ENCODE peak calls at places on chromosome 16, in eight cellular contexts. One of them, this sample, is unnamed.

GRCh38 chr16:17777461-17777863 is 306.7 kb upstream of the XYLT1 start:
- DNase-seq in neural crest cell: no peak
- DNase-seq in transverse colon: no peak
- DNase-seq in AG10803: peak
- DNase-seq in breast epithelium: no peak
- DNase-seq in HFFc6: no peak
- DNase-seq in heart right ventricle: no peak
- DNase-seq in dorsolateral prefrontal cortex: no peak
- DNase-seq in this sample: no peak

GRCh38 chr16:71626018-71626857 is at the start of gene MARVELD3:
- DNase-seq in breast epithelium: peak
- DNase-seq in HFFc6: no peak
- DNase-seq in dorsolateral prefrontal cortex: no peak
- DNase-seq in neural crest cell: no peak
- DNase-seq in transverse colon: peak
- DNase-seq in heart right ventricle: peak
- DNase-seq in AG10803: no peak
- DNase-seq in this sample: peak

GRCh38 chr16:13553453-13553985 is 366.4 kb upstream of the ERCC4 start:
- DNase-seq in neural crest cell: no peak
- DNase-seq in AG10803: no peak
- DNase-seq in HFFc6: no peak
- DNase-seq in transverse colon: no peak
- DNase-seq in dorsolateral prefrontal cortex: no peak
- DNase-seq in heart right ventricle: no peak
- DNase-seq in breast epithelium: no peak
- DNase-seq in this sample: no peak

GRCh38 chr16:53515259-53515658 is 12.2 kb upstream of the AKTIP start:
- DNase-seq in HFFc6: no peak
- DNase-seq in transverse colon: no peak
- DNase-seq in heart right ventricle: no peak
- DNase-seq in dorsolateral prefrontal cortex: no peak
- DNase-seq in AG10803: no peak
- DNase-seq in neural crest cell: no peak
- DNase-seq in breast epithelium: no peak
- DNase-seq in this sample: no peak

GRCh38 chr16:6884002-6884401 is 448.6 kb upstream of the RBFOX1 start:
- DNase-seq in breast epithelium: no peak
- DNase-seq in HFFc6: no peak
- DNase-seq in heart right ventricle: no peak
- DNase-seq in AG10803: no peak
- DNase-seq in dorsolateral prefrontal cortex: peak
- DNase-seq in neural crest cell: no peak
- DNase-seq in transverse colon: no peak
- DNase-seq in this sample: peak

GRCh38 chr16:77825196-77825595 is 36.8 kb downstream of the VAT1L start:
- DNase-seq in AG10803: no peak
- DNase-seq in transverse colon: no peak
- DNase-seq in dorsolateral prefrontal cortex: no peak
- DNase-seq in heart right ventricle: no peak
- DNase-seq in breast epithelium: no peak
- DNase-seq in neural crest cell: no peak
- DNase-seq in HFFc6: no peak
- DNase-seq in this sample: no peak

GRCh38 chr16:89805136-89805905 is 11.1 kb downstream of the FANCA start:
- DNase-seq in AG10803: peak
- DNase-seq in transverse colon: no peak
- DNase-seq in HFFc6: peak
- DNase-seq in neural crest cell: no peak
- DNase-seq in breast epithelium: no peak
- DNase-seq in heart right ventricle: no peak
- DNase-seq in dorsolateral prefrontal cortex: no peak
- DNase-seq in this sample: no peak

GRCh38 chr16:58502217-58502921 is 2.4 kb downstream of the NDRG4 start:
- DNase-seq in AG10803: no peak
- DNase-seq in HFFc6: no peak
- DNase-seq in breast epithelium: no peak
- DNase-seq in transverse colon: no peak
- DNase-seq in heart right ventricle: no peak
- DNase-seq in dorsolateral prefrontal cortex: no peak
- DNase-seq in neural crest cell: no peak
- DNase-seq in this sample: no peak

GRCh38 chr16:58176608-58177346 is 21.1 kb downstream of the CSNK2A2 start:
- DNase-seq in dorsolateral prefrontal cortex: no peak
- DNase-seq in breast epithelium: no peak
- DNase-seq in AG10803: no peak
- DNase-seq in transverse colon: no peak
- DNase-seq in heart right ventricle: no peak
- DNase-seq in neural crest cell: no peak
- DNase-seq in HFFc6: no peak
- DNase-seq in this sample: no peak

GRCh38 chr16:52816993-52817392 is 235.7 kb downstream of the CHD9NB start:
- DNase-seq in transverse colon: no peak
- DNase-seq in AG10803: no peak
- DNase-seq in dorsolateral prefrontal cortex: no peak
- DNase-seq in HFFc6: no peak
- DNase-seq in heart right ventricle: no peak
- DNase-seq in neural crest cell: no peak
- DNase-seq in breast epithelium: no peak
- DNase-seq in this sample: no peak

GRCh38 chr16:72189865-72190371 is 18.0 kb upstream of the PMFBP1 start:
- DNase-seq in AG10803: peak
- DNase-seq in breast epithelium: no peak
- DNase-seq in neural crest cell: no peak
- DNase-seq in HFFc6: peak
- DNase-seq in dorsolateral prefrontal cortex: no peak
- DNase-seq in transverse colon: no peak
- DNase-seq in heart right ventricle: no peak
- DNase-seq in this sample: no peak

GRCh38 chr16:67179421-67180080 is 4.2 kb downstream of the MATCAP1 start:
- DNase-seq in dorsolateral prefrontal cortex: no peak
- DNase-seq in neural crest cell: no peak
- DNase-seq in heart right ventricle: no peak
- DNase-seq in breast epithelium: no peak
- DNase-seq in AG10803: no peak
- DNase-seq in transverse colon: no peak
- DNase-seq in HFFc6: no peak
- DNase-seq in this sample: no peak

GRCh38 chr16:67543582-67543981 is 15.0 kb downstream of the RIPOR1 start:
- DNase-seq in breast epithelium: no peak
- DNase-seq in heart right ventricle: no peak
- DNase-seq in HFFc6: no peak
- DNase-seq in dorsolateral prefrontal cortex: no peak
- DNase-seq in transverse colon: peak
- DNase-seq in AG10803: no peak
- DNase-seq in neural crest cell: no peak
- DNase-seq in this sample: no peak

GRCh38 chr16:86734559-86735480 is 156.5 kb downstream of the FOXL1 start:
- DNase-seq in transverse colon: no peak
- DNase-seq in heart right ventricle: no peak
- DNase-seq in dorsolateral prefrontal cortex: peak
- DNase-seq in breast epithelium: no peak
- DNase-seq in AG10803: no peak
- DNase-seq in neural crest cell: no peak
- DNase-seq in HFFc6: peak
- DNase-seq in this sample: no peak

GRCh38 chr16:23080747-23081146 is 68.5 kb downstream of the USP31 start:
- DNase-seq in dorsolateral prefrontal cortex: no peak
- DNase-seq in transverse colon: no peak
- DNase-seq in HFFc6: no peak
- DNase-seq in breast epithelium: no peak
- DNase-seq in heart right ventricle: no peak
- DNase-seq in AG10803: no peak
- DNase-seq in neural crest cell: no peak
- DNase-seq in this sample: no peak

GRCh38 chr16:84120023-84120422 is 3.3 kb upstream of the MBTPS1 start:
- DNase-seq in AG10803: no peak
- DNase-seq in dorsolateral prefrontal cortex: no peak
- DNase-seq in transverse colon: no peak
- DNase-seq in neural crest cell: no peak
- DNase-seq in heart right ventricle: no peak
- DNase-seq in breast epithelium: peak
- DNase-seq in HFFc6: no peak
- DNase-seq in this sample: no peak
- TF ChIP-seq CTCF in AG10803: no peak
- TF ChIP-seq CTCF in dorsolateral prefrontal cortex: no peak
- TF ChIP-seq CTCF in transverse colon: no peak
- TF ChIP-seq CTCF in neural crest cell: no peak
- TF ChIP-seq CTCF in heart right ventricle: no peak
- TF ChIP-seq CTCF in breast epithelium: no peak
- TF ChIP-seq CTCF in HFFc6: no peak
- TF ChIP-seq CTCF in this sample: no peak

GRCh38 chr16:55019419-55020131 is 88.9 kb downstream of the IRX5 start:
- DNase-seq in transverse colon: no peak
- DNase-seq in breast epithelium: no peak
- DNase-seq in HFFc6: no peak
- DNase-seq in neural crest cell: no peak
- DNase-seq in dorsolateral prefrontal cortex: no peak
- DNase-seq in heart right ventricle: no peak
- DNase-seq in AG10803: no peak
- DNase-seq in this sample: no peak

GRCh38 chr16:55018881-55019280 is 88.2 kb downstream of the IRX5 start:
- DNase-seq in HFFc6: no peak
- DNase-seq in transverse colon: no peak
- DNase-seq in breast epithelium: no peak
- DNase-seq in neural crest cell: no peak
- DNase-seq in heart right ventricle: no peak
- DNase-seq in AG10803: no peak
- DNase-seq in dorsolateral prefrontal cortex: no peak
- DNase-seq in this sample: no peak

DNA sequence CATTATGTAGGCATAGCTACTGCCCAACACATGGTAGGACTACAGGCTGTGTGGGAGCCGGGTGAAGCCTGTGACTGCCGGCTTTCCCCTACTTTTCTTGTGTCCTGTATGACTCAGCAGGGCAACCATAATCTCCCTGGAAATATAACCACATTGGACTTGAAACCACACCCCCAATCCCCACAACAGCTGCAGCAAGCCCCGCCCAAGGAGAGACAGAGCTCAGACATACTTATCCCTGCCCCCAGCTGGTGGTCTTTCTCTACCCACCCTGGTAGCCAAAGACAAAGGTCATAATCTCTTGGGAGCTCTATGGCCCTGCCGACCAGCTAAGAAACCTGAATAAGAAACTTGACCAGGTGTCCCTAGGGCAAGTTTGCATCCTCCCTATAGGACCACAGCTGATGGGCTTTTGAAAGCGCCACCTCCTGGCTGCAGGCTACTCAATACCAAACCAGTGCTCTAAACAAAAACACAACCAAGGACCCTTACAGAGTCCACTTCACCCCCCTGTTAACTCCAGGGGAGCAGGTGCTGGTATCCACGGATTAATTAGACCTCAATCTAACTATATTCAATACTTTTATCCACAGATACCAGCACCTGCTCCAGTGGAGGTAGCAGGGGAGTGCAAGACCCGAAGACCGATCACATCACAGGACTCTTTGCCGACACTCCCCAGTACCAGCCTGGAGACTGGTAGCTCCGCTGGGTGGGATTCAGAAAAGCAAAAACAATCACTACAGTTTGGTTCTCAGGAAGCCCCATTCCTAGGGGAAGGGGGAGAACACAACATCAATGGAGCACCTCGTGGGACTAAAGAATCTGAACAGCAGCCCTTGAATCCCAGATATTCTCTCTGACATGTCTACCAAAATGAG is 91.2 kb downstream of the IRX5 start:
- DNase-seq in transverse colon: peak
- DNase-seq in AG10803: peak
- DNase-seq in breast epithelium: no peak
- DNase-seq in HFFc6: peak
- DNase-seq in neural crest cell: no peak
- DNase-seq in dorsolateral prefrontal cortex: no peak
- DNase-seq in heart right ventricle: no peak
- DNase-seq in this sample: no peak
- TF ChIP-seq CTCF in transverse colon: no peak
- TF ChIP-seq CTCF in AG10803: no peak
- TF ChIP-seq CTCF in breast epithelium: no peak
- TF ChIP-seq CTCF in HFFc6: peak
- TF ChIP-seq CTCF in neural crest cell: peak
- TF ChIP-seq CTCF in dorsolateral prefrontal cortex: no peak
- TF ChIP-seq CTCF in heart right ventricle: no peak
- TF ChIP-seq CTCF in this sample: no peak

DNA sequence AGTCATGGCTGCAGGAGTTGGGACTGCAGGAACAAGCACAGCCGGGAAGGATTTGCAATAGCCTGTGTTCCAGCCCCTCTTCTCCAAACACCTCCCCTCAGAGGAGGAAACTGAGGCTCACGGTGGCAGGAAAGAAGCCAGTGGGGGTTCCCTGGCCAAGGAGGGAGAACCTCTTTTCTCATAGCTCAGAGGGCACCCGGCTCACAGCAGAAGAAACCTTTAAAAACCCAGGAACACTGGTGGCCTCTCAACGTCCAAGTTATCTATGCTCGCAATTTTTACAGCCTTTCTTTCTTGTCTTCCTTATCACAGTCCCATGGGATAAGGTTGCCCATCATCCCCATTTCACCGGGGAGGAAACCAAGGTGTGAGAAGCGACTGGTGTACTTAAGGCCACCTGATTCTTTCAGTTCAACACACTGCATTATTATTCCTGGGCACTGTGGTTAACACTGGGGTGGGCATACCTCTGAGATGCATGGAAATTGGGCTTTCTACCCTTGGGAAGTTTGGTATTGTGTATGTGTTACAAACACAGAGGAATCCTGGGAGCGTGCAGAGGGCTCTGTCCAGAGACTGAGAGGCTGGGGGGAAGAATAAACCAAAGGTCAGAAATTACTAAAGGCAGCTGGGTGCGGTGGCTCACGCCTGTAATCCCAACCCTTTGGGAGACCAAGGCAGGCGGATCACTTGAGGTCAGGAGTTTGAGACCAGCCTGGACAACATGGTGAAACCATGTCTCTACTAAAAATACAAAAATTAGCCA is 791 bp upstream of the ZNF629 start:
- DNase-seq in neural crest cell: no peak
- DNase-seq in HFFc6: no peak
- DNase-seq in transverse colon: no peak
- DNase-seq in AG10803: no peak
- DNase-seq in breast epithelium: no peak
- DNase-seq in heart right ventricle: no peak
- DNase-seq in dorsolateral prefrontal cortex: no peak
- DNase-seq in this sample: no peak
- TF ChIP-seq CTCF in neural crest cell: no peak
- TF ChIP-seq CTCF in HFFc6: no peak
- TF ChIP-seq CTCF in transverse colon: no peak
- TF ChIP-seq CTCF in AG10803: no peak
- TF ChIP-seq CTCF in breast epithelium: no peak
- TF ChIP-seq CTCF in heart right ventricle: no peak
- TF ChIP-seq CTCF in dorsolateral prefrontal cortex: no peak
- TF ChIP-seq CTCF in this sample: no peak

DNA sequence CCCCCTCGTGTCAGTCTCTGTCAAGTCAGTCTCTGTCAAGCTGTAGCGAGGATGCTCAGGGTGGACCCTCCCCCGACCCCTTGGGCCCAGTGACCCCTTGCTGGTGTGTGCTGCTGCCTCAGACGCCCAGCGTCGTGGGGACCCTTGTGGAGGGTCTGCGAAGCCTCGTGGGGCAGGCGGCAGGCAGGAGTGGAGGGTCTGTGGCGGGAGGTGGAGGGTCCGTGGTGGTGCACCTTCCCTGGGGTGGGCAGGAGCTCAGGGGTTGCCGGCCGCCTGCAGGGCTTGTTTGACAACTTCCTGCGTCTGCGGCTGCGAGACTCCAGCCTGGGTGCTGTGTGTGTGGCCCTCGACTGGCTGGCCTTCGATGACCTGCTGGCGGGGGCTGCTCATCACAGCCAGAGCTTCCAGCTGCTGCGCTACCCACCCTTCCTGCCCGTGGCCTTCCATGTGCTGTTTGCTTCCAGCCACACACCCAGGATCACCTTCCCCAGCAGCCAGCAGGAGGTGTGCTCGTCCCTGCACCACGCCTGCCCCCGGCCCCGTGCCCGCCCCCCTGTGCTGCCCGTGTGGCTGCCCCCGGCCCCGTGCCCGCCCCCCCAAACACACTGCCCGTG is 5.6 kb downstream of the GNG13 start:
- DNase-seq in AG10803: no peak
- DNase-seq in transverse colon: no peak
- DNase-seq in breast epithelium: no peak
- DNase-seq in HFFc6: no peak
- DNase-seq in dorsolateral prefrontal cortex: no peak
- DNase-seq in neural crest cell: no peak
- DNase-seq in heart right ventricle: no peak
- DNase-seq in this sample: no peak
- TF ChIP-seq CTCF in AG10803: no peak
- TF ChIP-seq CTCF in transverse colon: no peak
- TF ChIP-seq CTCF in breast epithelium: no peak
- TF ChIP-seq CTCF in HFFc6: no peak
- TF ChIP-seq CTCF in dorsolateral prefrontal cortex: no peak
- TF ChIP-seq CTCF in neural crest cell: no peak
- TF ChIP-seq CTCF in heart right ventricle: no peak
- TF ChIP-seq CTCF in this sample: no peak

This sample was measured in nephron progenitor cell.